ENCODE peak calls at places on chromosomes 5 and 9, in five cellular contexts. Q is CD4-positive, alpha-beta T cell; N is ovary; G is iPS-NIHi11; S is RPMI7951. D is an unnamed sample.

GRCh38 chr5:157343842-157344790 is 78.2 kb downstream of the CYFIP2 start:
- DNase-seq in Q (no peak), N (no peak), G (no peak), S (no peak), D (peak; percentile 48)

GRCh38 chr9:122218885-122219855 is 9.6 kb downstream of the LHX6 start:
- DNase-seq in Q (peak; percentile 30), N (no peak), G (no peak), S (no peak), D (peak; percentile 48)

GRCh38 chr5:81948349-81948748 is 23.5 kb upstream of the ATG10 start:
- DNase-seq in Q (no peak), N (no peak), G (no peak), S (no peak), D (no peak)

GRCh38 chr5:83473344-83474169 is 2.0 kb downstream of the VCAN start:
- DNase-seq in Q (no peak), N (peak; percentile 82), G (peak; percentile 86), S (peak; percentile 96), D (peak; percentile 96)

GRCh38 chr5:2207966-2208544 is 325.3 kb upstream of the IRX4 start:
- DNase-seq in Q (no peak), N (no peak), G (peak; percentile 82), S (no peak), D (no peak)

GRCh38 chr5:138573949-138574670 is 1.1 kb downstream of the HSPA9 start:
- DNase-seq in Q (no peak), N (no peak), G (no peak), S (peak; percentile 9), D (no peak)

GRCh38 chr9:20186231-20186630 is 397.4 kb upstream of the SLC24A2 start:
- DNase-seq in Q (no peak), N (no peak), G (no peak), S (no peak), D (no peak)

GRCh38 chr9:11443631-11444030 is 830.8 kb upstream of the PTPRD start:
- DNase-seq in Q (no peak), N (no peak), G (no peak), S (no peak), D (no peak)

GRCh38 chr5:34867660-34868059 is 28.7 kb downstream of the TTC23L start:
- DNase-seq in Q (no peak), N (no peak), G (no peak), S (no peak), D (no peak)

GRCh38 chr5:107215581-107215980 is 455.2 kb downstream of the EFNA5 start:
- DNase-seq in Q (no peak), N (no peak), G (no peak), S (no peak), D (no peak)

GRCh38 chr9:4850611-4851010 is 57.9 kb downstream of the RCL1 start:
- DNase-seq in Q (no peak), N (peak; percentile 60), G (no peak), S (no peak), D (no peak)

GRCh38 chr9:89042984-89043383 is 51.7 kb downstream of the S1PR3 start:
- DNase-seq in Q (no peak), N (no peak), G (no peak), S (no peak), D (no peak)

GRCh38 chr5:140808889-140809291 is 2.0 kb downstream of the PCDHA4 start:
- DNase-seq in Q (no peak), N (no peak), G (no peak), S (no peak), D (no peak)

GRCh38 chr9:36974731-36975130 is 59.3 kb downstream of the PAX5 start:
- DNase-seq in Q (no peak), N (no peak), G (no peak), S (peak; percentile 5), D (no peak)

GRCh38 chr5:124895236-124895635 is 148.8 kb upstream of the ZNF608 start:
- DNase-seq in Q (no peak), N (no peak), G (no peak), S (no peak), D (no peak)

GRCh38 chr9:129500166-129500862 is 120.6 kb downstream of the C9orf50 start:
- DNase-seq in Q (no peak), N (peak; percentile 78), G (no peak), S (no peak), D (no peak)

GRCh38 chr5:2124434-2124833 is 241.7 kb upstream of the IRX4 start:
- DNase-seq in Q (no peak), N (no peak), G (no peak), S (no peak), D (no peak)

GRCh38 chr5:96776606-96777005 is 31.1 kb downstream of the ERAP1 start:
- DNase-seq in Q (no peak), N (no peak), G (no peak), S (no peak), D (no peak)

GRCh38 chr5:73485715-73486114 is 12.5 kb upstream of the BTF3 start:
- DNase-seq in Q (no peak), N (no peak), G (no peak), S (no peak), D (no peak)

GRCh38 chr5:148091991-148092964 is 28.5 kb downstream of the SPINK5 start:
- DNase-seq in Q (no peak), N (no peak), G (no peak), S (no peak), D (no peak)

GRCh38 chr5:142250119-142250518 is 74.7 kb downstream of the SPRY4 start:
- DNase-seq in Q (no peak), N (no peak), G (no peak), S (no peak), D (no peak)

GRCh38 chr9:2570615-2571479 is 50.7 kb upstream of the VLDLR start:
- DNase-seq in Q (no peak), N (peak; percentile 84), G (no peak), S (peak; percentile 87), D (peak; percentile 100)

GRCh38 chr5:154754460-154755360 is 467 bp upstream of the LARP1 start:
- DNase-seq in Q (peak; percentile 99), N (peak; percentile 100), G (peak; percentile 95), S (peak; percentile 97), D (peak; percentile 99)

GRCh38 chr5:85140471-85140870 is 755.8 kb upstream of the EDIL3 start:
- DNase-seq in Q (no peak), N (no peak), G (no peak), S (no peak), D (no peak)

GRCh38 chr5:138610468-138611294 is 35.5 kb upstream of the HSPA9 start:
- DNase-seq in Q (no peak), N (peak; percentile 66), G (peak; percentile 74), S (peak; percentile 50), D (no peak)

GRCh38 chr5:172795401-172795977 is 24.5 kb upstream of the DUSP1 start:
- DNase-seq in Q (no peak), N (peak; percentile 99), G (no peak), S (peak; percentile 91), D (peak; percentile 88)

GRCh38 chr5:22514231-22514630 is 338.9 kb downstream of the CDH12 start:
- DNase-seq in Q (no peak), N (no peak), G (no peak), S (no peak), D (no peak)

GRCh38 chr5:57575839-57576238 is 93.2 kb upstream of the ACTBL2 start:
- DNase-seq in Q (no peak), N (no peak), G (no peak), S (no peak), D (no peak)

D was measured in myocyte.